ENCODE peak calls at places on chromosomes 16 and 17, in four cellular contexts. I is nephron progenitor cell, U is psoas muscle, S is HL-60. G is an unnamed sample.

GRCh38 chr17:56786989-56787482 is 46.7 kb downstream of the C17orf67 start:
- DNase-seq in I (no peak), U (no peak), S (peak; percentile 93), G (no peak)

GRCh38 chr16:79970551-79971236 is 370.2 kb upstream of the MAF start:
- DNase-seq in I (no peak), U (peak; percentile 40), S (no peak), G (no peak)

GRCh38 chr16:67173808-67174705 is 3.7 kb downstream of the NOL3 start:
- DNase-seq in I (peak; percentile 79), U (peak; percentile 91), S (peak; percentile 77), G (peak; percentile 86)

GRCh38 chr17:3963214-3964201 is 729 bp downstream of the ATP2A3 start:
- DNase-seq in I (no peak), U (no peak), S (peak; percentile 87), G (no peak)

GRCh38 chr17:42541041-42541833 is 5.2 kb downstream of the NAGLU start:
- DNase-seq in I (no peak), U (no peak), S (no peak), G (no peak)

GRCh38 chr17:4587803-4588202 is 3.5 kb downstream of the SMTNL2 start:
- DNase-seq in I (no peak), U (no peak), S (no peak), G (no peak)

GRCh38 chr17:74756891-74757290 is 8.5 kb downstream of the NHERF1 start:
- DNase-seq in I (no peak), U (no peak), S (no peak), G (no peak)

GRCh38 chr17:75795820-75796607 is 11.4 kb downstream of the UNK start:
- DNase-seq in I (no peak), U (no peak), S (no peak), G (no peak)

GRCh38 chr17:64354396-64354795 is 36.3 kb downstream of the PECAM1 start:
- DNase-seq in I (no peak), U (no peak), S (no peak), G (no peak)

GRCh38 chr17:32833076-32833475 is 43.8 kb downstream of the MYO1D start:
- DNase-seq in I (no peak), U (no peak), S (no peak), G (no peak)

GRCh38 chr17:66373944-66374817 is 71.8 kb downstream of the PRKCA start:
- DNase-seq in I (peak; percentile 14), U (peak; percentile 19), S (no peak), G (peak; percentile 24)

GRCh38 chr17:50621562-50621961 is 13.1 kb upstream of the ABCC3 start:
- DNase-seq in I (no peak), U (no peak), S (no peak), G (no peak)

GRCh38 chr17:48406936-48407567 is 23.0 kb downstream of the SKAP1 start:
- DNase-seq in I (no peak), U (no peak), S (no peak), G (no peak)

GRCh38 chr16:66717112-66717675 is 20.7 kb upstream of the CMTM4 start:
- DNase-seq in I (peak; percentile 42), U (peak; percentile 33), S (peak; percentile 77), G (peak; percentile 77)

GRCh38 chr17:59914274-59914854 is 21.4 kb downstream of the RPS6KB1 start:
- DNase-seq in I (no peak), U (no peak), S (peak; percentile 18), G (no peak)

GRCh38 chr17:50045154-50045553 is 10.8 kb upstream of the ITGA3 start:
- DNase-seq in I (no peak), U (no peak), S (no peak), G (no peak)

GRCh38 chr16:67068212-67068753 is 39.3 kb downstream of the CBFB start:
- DNase-seq in I (no peak), U (no peak), S (no peak), G (no peak)

GRCh38 chr17:80433916-80434666 is 19.1 kb downstream of the ENDOV start:
- DNase-seq in I (no peak), U (no peak), S (no peak), G (no peak)

GRCh38 chr17:82848022-82848592 is 8.3 kb upstream of the ZNF750 start:
- DNase-seq in I (no peak), U (peak; percentile 57), S (no peak), G (no peak)

GRCh38 chr17:3547628-3548027 is 10.0 kb downstream of the TRPV3 start:
- DNase-seq in I (no peak), U (no peak), S (no peak), G (no peak)

GRCh38 chr16:22688930-22689329 is 125.0 kb upstream of the HS3ST2 start:
- DNase-seq in I (no peak), U (no peak), S (no peak), G (no peak)

GRCh38 chr17:8470447-8471047 is 34.9 kb downstream of the NDEL1 start:
- DNase-seq in I (no peak), U (peak; percentile 69), S (no peak), G (no peak)

GRCh38 chr17:3796110-3796821 is 4.7 kb downstream of the ITGAE start:
- DNase-seq in I (no peak), U (no peak), S (no peak), G (no peak)

GRCh38 chr16:50747206-50747956 is 5.5 kb downstream of the CYLD start:
- DNase-seq in I (no peak), U (no peak), S (peak; percentile 45), G (no peak)

GRCh38 chr17:42026821-42027539 is 7.1 kb downstream of the NKIRAS2 start:
- DNase-seq in I (no peak), U (no peak), S (peak; percentile 63), G (no peak)

GRCh38 chr16:19223235-19223847 is 55.3 kb downstream of the SYT17 start:
- DNase-seq in I (peak; percentile 66), U (no peak), S (peak; percentile 34), G (peak; percentile 76)

GRCh38 chr17:32769846-32770245 is 107.1 kb downstream of the MYO1D start:
- DNase-seq in I (no peak), U (no peak), S (no peak), G (no peak)

GRCh38 chr16:27628216-27628945 is 78.4 kb downstream of the KATNIP start:
- DNase-seq in I (no peak), U (no peak), S (no peak), G (no peak)

GRCh38 chr16:70738083-70738977 is 52.5 kb upstream of the MTSS2 start:
- DNase-seq in I (peak; percentile 55), U (peak; percentile 81), S (peak; percentile 77), G (peak; percentile 70)

GRCh38 chr16:30369091-30369937 is 980 bp downstream of the TBC1D10B start:
- DNase-seq in I (peak; percentile 56), U (no peak), S (no peak), G (peak; percentile 60)

GRCh38 chr17:79213305-79213704 is 138.7 kb downstream of the ENGASE start:
- DNase-seq in I (no peak), U (no peak), S (no peak), G (no peak)

GRCh38 chr16:88437367-88437964 is 15.6 kb upstream of the ZFPM1 start:
- DNase-seq in I (peak; percentile 87), U (no peak), S (no peak), G (peak; percentile 84)

GRCh38 chr16:78842950-78843349 is 743.5 kb downstream of the WWOX start:
- DNase-seq in I (no peak), U (no peak), S (no peak), G (no peak)

G was measured in glutamatergic neuron.